ENCODE peak calls at places on chromosome 17, in seven cellular contexts. C is nephron progenitor cell, Q is HepG2, Z is cardiac fibroblast, Y is AG09319, D is uterus, A is progenitor cell of endocrine pancreas. K is an unnamed sample.

GRCh38 chr17:7403043-7403901 is 625 bp downstream of the TMEM256 start:
- DNase-seq in Y (no peak), C (peak), D (peak), A (no peak), Z (no peak), Q (peak), K (no peak)

GRCh38 chr17:19706791-19707727 is 9.3 kb downstream of the SLC47A2 start:
- DNase-seq in C (no peak), Z (no peak), D (no peak), A (no peak), Y (no peak), Q (no peak), K (no peak)

GRCh38 chr17:80708497-80708896 is 163.9 kb downstream of the RPTOR start:
- DNase-seq in D (no peak), Q (no peak), C (no peak), A (no peak), Z (no peak), Y (no peak), K (no peak)

GRCh38 chr17:78789663-78790181 is 7.6 kb upstream of the CYTH1 start:
- DNase-seq in Y (no peak), A (no peak), Z (peak), D (no peak), Q (no peak), C (no peak), K (no peak)

GRCh38 chr17:42795061-42795460 is 3.4 kb downstream of the COA3 start:
- DNase-seq in Z (no peak), Y (no peak), A (no peak), Q (no peak), C (no peak), D (no peak), K (no peak)

GRCh38 chr17:51144266-51145022 is 8.9 kb upstream of the NME1 start:
- DNase-seq in Z (no peak), Q (no peak), C (no peak), D (no peak), Y (no peak), A (no peak), K (no peak)

GRCh38 chr17:39666601-39667261 is 1.5 kb upstream of the PNMT start:
- DNase-seq in Z (peak), A (no peak), Y (no peak), D (no peak), C (no peak), Q (no peak), K (no peak)

GRCh38 chr17:41697122-41697962 is 8.7 kb downstream of the EIF1 start:
- DNase-seq in A (no peak), Q (no peak), D (peak), C (no peak), Z (peak), Y (no peak), K (no peak)

GRCh38 chr17:72618018-72618509 is 474.4 kb downstream of the SLC39A11 start:
- DNase-seq in Y (no peak), D (no peak), Z (no peak), Q (peak), C (no peak), A (no peak), K (no peak)

DNA sequence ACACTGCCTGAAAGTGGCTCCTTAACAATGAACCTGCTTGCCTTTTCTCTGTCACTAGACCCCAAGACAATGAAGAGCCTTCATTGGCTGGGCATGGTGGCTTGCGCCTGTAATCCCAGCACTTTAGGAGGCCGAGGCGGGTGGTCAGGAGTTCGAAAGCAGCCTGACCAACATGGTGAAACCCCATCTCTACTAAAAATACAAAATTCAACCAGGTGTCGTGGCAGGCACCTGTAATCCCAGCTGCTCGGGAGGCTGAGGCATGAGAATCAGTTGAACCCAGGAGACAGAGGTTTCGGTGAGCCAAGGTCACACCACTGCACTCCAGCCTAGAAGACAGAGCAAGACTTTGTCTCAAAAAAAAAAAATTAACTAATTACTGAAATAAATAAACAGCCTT is 45.3 kb upstream of the SEC14L1 start:
- DNase-seq in D (no peak), Y (no peak), Q (no peak), Z (no peak), A (no peak), C (no peak), K (no peak)
- TF ChIP-seq CTCF in D (no peak), Y (no peak), Q (no peak), Z (no peak), A (no peak), C (no peak), K (no peak)

DNA sequence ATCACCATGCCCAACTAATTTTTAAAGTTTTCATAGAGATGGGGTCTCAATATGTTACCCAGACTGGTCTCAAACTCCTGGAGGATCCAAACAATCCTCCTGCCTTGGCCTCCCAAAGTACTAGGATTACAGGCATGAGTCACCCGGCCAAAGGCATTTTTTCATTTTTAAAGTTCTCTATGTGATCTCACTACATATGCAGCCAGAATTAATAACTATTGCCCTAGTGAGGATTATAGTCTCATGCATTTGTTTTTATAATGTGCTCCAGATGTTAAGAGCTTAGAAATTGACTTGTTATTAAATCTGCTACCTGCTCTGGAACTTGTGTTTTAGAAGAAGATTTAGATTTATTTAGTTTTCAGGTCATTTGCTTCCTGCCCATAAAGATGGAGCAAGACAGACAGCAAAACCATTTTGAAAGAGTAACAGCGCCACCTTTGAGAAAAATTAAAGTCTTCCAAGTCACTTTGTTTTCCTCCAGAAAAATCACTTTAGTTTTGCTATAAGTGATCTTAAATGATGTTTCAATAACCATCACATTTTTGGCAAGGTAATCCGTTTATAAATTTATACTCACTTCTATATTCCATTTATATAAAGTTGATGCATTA is 79.5 kb downstream of the CA4 start:
- DNase-seq in Q (no peak), Y (no peak), Z (peak), D (no peak), A (no peak), C (no peak), K (no peak)
- TF ChIP-seq CTCF in Q (no peak), Y (no peak), Z (no peak), D (no peak), A (no peak), C (no peak), K (no peak)

DNA sequence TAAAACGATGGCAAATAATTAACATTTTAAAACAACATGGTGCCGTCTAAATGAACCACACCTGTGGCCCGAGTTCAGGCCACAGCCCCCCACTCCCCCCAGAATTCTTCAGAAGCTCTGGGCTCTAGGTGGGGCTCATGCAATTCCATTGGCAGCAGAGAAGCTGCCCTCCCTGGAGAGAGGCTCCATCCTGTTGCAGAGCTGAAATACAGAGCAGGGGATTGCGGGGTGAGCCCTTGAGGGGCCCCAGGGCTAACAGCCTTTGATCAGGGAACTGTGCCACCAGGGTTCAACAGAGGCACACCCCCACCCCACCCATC is 69.3 kb downstream of the ABR start:
- DNase-seq in D (no peak), Z (no peak), A (no peak), Y (no peak), C (no peak), Q (no peak), K (no peak)
- TF ChIP-seq CTCF in D (no peak), Z (no peak), A (no peak), Y (no peak), C (no peak), Q (no peak), K (no peak)

GRCh38 chr17:10021239-10021638 is 116.2 kb upstream of the RCVRN start:
- DNase-seq in D (no peak), Q (no peak), C (peak), Y (no peak), A (no peak), Z (no peak), K (peak)
- TF ChIP-seq CTCF in D (no peak), Q (no peak), C (no peak), Y (no peak), A (no peak), Z (no peak), K (no peak)

GRCh38 chr17:66841328-66841727 is 6.4 kb downstream of the CACNG5 start:
- DNase-seq in D (no peak), C (no peak), Q (no peak), A (no peak), Y (no peak), Z (no peak), K (no peak)
- TF ChIP-seq CTCF in D (no peak), C (no peak), Q (peak), A (no peak), Y (no peak), Z (no peak), K (no peak)